ENCODE peak calls at places on chromosomes 16 and 17, in four cellular contexts. T is foreskin fibroblast, L is progenitor cell of endocrine pancreas, O is neural crest cell. W is an unnamed sample.
A peak's percentile ranks its signal among the peaks of the same experiment; 100 is the strongest.

GRCh38 chr17:58189436-58190146 is 2.9 kb upstream of the EPX start:
- DNase-seq in T (peak; percentile 89), L (no peak), O (no peak), W (peak; percentile 85)

GRCh38 chr16:81817789-81818304 is 38.8 kb downstream of the PLCG2 start:
- DNase-seq in T (no peak), L (no peak), O (no peak), W (no peak)

GRCh38 chr16:61900482-61900881 is 135.8 kb downstream of the CDH8 start:
- DNase-seq in T (peak; percentile 28), L (no peak), O (no peak), W (no peak)

GRCh38 chr17:81512984-81513668 is 527 bp upstream of the ACTG1 start:
- DNase-seq in T (peak; percentile 78), L (peak; percentile 54), O (peak; percentile 55), W (peak; percentile 59)

GRCh38 chr17:65727832-65728231 is 166.4 kb upstream of the AXIN2 start:
- DNase-seq in T (no peak), L (no peak), O (no peak), W (no peak)

GRCh38 chr16:67942200-67942509 is 1.8 kb downstream of the LCAT start:
- DNase-seq in T (peak; percentile 64), L (peak; percentile 43), O (peak; percentile 52), W (no peak)

GRCh38 chr16:23944381-23944780 is 108.6 kb downstream of the PRKCB start:
- DNase-seq in T (no peak), L (no peak), O (no peak), W (no peak)

GRCh38 chr16:3501783-3502400 is 1.1 kb downstream of the CLUAP1 start:
- DNase-seq in T (no peak), L (no peak), O (no peak), W (no peak)

GRCh38 chr16:24819462-24820040 is 26.2 kb upstream of the SLC5A11 start:
- DNase-seq in T (no peak), L (no peak), O (no peak), W (no peak)

GRCh38 chr16:67101301-67101675 is 8.5 kb upstream of the PHAF1 start:
- DNase-seq in T (no peak), L (no peak), O (no peak), W (peak; percentile 45)

GRCh38 chr16:2856061-2856670 is 1.8 kb downstream of the PRSS22 start:
- DNase-seq in T (no peak), L (no peak), O (no peak), W (no peak)

GRCh38 chr17:76462556-76463290 is 4.7 kb upstream of the AANAT start:
- DNase-seq in T (no peak), L (no peak), O (no peak), W (no peak)

GRCh38 chr17:81391964-81392908 is 3.0 kb upstream of the BAHCC1 start:
- DNase-seq in T (peak; percentile 80), L (no peak), O (no peak), W (peak; percentile 15)

GRCh38 chr16:69741519-69741918 is 13.2 kb downstream of the NOB1 start:
- DNase-seq in T (peak; percentile 63), L (no peak), O (no peak), W (peak; percentile 39)

GRCh38 chr17:22695228-22695619 is 1002.9 kb downstream of the KCNJ18 start:
- DNase-seq in T (no peak), L (no peak), O (no peak), W (no peak)

GRCh38 chr16:83953796-83954576 is 946 bp downstream of the OSGIN1 start:
- DNase-seq in T (peak; percentile 45), L (no peak), O (no peak), W (peak; percentile 30)

GRCh38 chr17:73798111-73798748 is 154.0 kb upstream of the SDK2 start:
- DNase-seq in T (peak; percentile 64), L (no peak), O (no peak), W (peak; percentile 26)

GRCh38 chr16:75416904-75417565 is 16.3 kb downstream of the CFDP1 start:
- DNase-seq in T (no peak), L (no peak), O (no peak), W (no peak)

GRCh38 chr16:89618114-89618999 is 4.9 kb downstream of the DPEP1 start:
- DNase-seq in T (peak; percentile 47), L (no peak), O (no peak), W (no peak)

GRCh38 chr16:70512456-70512855 is 10.9 kb downstream of the COG4 start:
- DNase-seq in T (peak; percentile 39), L (no peak), O (no peak), W (peak; percentile 85)

GRCh38 chr16:89565506-89566372 is 5.3 kb downstream of the RPL13 start:
- DNase-seq in T (peak; percentile 80), L (peak; percentile 39), O (peak; percentile 68), W (peak; percentile 38)

GRCh38 chr17:67019126-67019507 is 25.2 kb upstream of the CACNG1 start:
- DNase-seq in T (no peak), L (no peak), O (no peak), W (no peak)

DNA sequence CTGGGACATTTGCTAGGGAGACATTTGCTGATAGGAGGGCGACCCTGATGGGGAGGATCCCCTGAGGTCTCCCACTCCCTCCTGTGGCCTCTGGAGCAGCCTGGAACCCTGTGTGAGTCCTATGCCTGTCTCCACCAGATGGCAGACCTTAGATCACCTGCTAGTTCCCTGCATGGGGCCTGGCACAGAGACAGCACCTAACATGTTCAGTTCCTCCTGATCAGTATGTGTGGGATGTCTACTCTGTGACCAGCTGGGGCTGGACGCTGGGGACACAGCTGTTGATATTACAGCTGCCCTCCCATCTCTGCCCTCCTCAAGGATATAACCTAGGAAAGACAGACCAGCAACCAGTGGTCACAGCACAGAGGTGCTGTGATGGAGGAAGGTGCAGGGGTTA is 1.1 kb upstream of the ADCY7 start:
- DNase-seq in T (no peak), L (no peak), O (no peak), W (peak; percentile 13)
- TF ChIP-seq CTCF in T (no peak), L (peak; percentile 13), O (peak; percentile 18), W (peak; percentile 56)

DNA sequence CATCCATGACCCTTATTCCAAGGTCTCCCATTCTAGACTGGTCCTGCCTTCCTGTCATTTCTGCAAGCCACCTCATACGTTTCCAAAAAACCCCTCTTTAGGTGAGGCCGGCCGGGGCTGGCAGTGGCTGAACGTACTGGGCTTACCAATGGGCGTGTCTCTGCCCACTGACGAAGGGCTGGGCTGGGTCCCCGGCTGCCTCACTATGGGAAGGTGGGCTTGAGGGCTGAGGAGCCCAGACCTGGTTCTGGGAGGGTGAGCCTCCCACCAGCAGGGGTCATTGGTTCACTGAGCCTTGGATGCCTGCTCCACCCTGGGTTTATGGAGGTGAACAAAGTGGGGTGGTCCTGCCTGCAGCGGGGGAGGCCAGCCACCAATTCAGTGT is 19.9 kb downstream of the KDM8 start:
- DNase-seq in T (no peak), L (no peak), O (no peak), W (no peak)
- TF ChIP-seq CTCF in T (peak; percentile 5), L (peak; percentile 8), O (no peak), W (peak; percentile 51)

DNA sequence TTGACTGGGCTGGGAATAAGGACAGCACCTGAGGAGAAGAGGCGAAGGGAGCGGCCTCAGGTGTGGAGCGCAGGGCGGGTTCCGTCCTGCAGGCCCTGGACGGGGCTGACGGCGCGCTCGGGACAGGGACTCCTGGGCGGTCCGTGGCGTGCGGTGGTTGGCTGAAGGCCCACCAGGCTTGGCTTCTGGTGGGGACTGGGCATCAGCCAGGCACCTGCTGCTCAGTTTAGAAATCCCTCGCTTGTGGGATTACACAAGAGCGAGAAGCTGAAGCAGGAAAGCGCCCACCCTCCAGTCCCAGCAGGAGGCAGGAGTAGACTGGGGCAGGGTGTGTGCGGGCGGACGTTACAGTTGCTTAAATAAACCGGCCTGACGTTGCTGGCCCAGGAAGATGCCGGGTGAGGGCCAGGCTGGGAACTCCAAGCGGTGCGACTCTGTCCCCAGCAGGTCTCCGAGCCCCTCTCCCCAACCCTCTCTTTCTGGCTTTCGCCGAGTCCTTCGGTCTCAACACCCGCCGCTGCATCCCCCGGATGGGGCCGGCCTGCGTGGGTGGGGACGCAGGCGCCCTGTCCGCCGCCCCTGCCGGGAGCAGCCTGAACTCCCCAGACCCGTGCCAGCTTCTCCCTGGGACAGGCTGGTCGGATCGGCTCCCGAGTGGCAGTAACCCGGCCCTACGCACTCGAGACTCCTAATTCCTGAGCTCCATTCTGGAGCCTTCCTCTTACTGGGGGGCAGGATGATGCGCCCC is 639 bp downstream of the MIF4GD start:
- DNase-seq in T (peak; percentile 86), L (peak; percentile 46), O (peak; percentile 52), W (peak; percentile 66)
- TF ChIP-seq CTCF in T (peak; percentile 51), L (peak; percentile 49), O (peak; percentile 51), W (peak; percentile 66)

DNA sequence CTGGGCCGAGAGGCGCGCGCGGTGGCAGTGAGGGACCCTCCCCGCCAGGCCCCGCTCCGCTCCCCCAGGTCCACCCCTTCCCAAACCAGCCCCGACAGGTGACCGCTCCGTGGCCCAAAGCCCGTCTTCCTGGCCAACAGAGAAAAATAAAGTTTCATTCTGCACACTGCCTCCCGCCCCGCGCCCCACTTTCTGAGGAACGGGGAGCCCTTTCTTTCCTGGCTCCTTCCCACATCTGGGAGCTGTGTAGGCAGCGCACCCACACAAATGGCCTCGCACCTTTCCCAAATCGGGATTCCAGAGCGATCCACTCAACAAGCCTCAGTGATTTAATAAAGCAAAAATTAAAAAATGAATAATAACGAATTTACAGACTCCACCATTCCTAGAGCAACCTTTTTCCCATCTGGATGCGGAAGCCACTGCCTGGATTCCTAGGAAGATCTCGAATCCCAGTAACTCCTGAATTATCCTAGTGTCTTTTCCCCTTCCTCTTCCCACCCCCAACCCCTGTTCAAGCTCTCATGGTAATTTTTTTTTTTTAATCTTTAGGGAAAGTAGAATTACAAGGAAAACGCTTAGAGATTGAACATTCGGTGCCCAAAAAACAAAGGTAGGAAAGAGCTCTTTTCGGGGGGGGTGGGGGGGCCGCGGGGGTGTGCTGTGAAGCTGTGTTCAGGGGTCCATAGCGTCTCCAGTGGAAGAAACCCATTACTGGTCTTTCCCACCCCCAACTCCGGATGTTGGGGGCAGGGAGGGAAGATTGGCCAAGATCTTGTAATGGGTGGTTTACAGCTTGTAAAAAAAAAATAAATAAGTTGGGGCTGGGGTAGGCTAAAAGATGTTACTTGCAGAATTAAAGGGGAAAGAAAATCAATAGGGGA is 1.6 kb downstream of the IGF2BP1 start:
- DNase-seq in T (no peak), L (no peak), O (no peak), W (no peak)
- TF ChIP-seq CTCF in T (no peak), L (peak; percentile 15), O (no peak), W (no peak)

DNA sequence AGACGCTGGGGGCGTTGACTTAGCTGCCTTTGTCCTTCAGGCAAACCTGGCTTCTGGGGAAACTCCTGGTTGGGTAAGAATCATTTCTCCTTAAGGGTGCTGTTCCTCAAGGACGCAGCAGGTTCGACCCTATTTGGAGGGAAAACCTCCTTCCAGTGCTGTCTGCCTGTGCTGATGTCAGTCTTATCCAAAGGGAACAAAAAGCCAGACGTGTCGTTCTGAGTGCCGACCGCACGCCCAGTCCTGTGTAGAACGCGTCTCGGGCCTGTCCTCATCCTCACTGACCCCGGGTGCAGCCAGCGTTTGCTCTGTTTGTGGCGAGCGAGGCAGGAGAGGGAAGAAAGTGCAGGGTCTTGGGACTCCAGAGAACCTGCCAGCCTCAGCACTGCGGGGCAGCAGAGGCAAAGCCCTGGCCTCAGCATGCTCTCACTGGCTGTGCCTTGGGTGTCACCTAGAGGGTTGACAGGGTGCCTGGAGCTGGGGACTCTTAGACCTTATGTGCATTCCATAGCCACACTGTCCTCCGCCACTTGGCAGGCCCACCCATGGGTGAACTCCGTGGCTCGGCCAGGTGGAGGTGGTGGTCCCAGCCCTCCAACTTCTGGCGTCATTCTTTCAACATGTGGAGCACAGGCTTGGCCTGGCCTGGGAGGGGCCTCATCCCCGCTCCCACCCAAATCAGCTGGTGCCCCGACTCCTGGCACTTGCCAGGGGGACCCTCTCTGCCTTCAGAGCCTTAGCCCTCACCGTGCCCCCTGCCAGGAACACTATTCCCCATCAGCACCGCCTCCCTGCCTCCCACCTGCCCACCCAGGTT is 6.0 kb downstream of the SNN start:
- DNase-seq in T (no peak), L (no peak), O (no peak), W (no peak)
- TF ChIP-seq CTCF in T (no peak), L (no peak), O (no peak), W (no peak)